ENCODE peak calls at places on chromosomes 6 and 20, in four cellular contexts. B is left ventricle myocardium inferior, F is lower lobe of right lung, Z is Peyer's patch. Q is an unnamed sample.

GRCh38 chr6:97705568-97705967 is 422.6 kb upstream of the MMS22L start:
- DNase-seq in F (no peak), B (no peak), Z (no peak), Q (no peak)

GRCh38 chr20:1107176-1107575 is 11.2 kb upstream of the PSMF1 start:
- DNase-seq in F (no peak), B (no peak), Z (no peak), Q (no peak)

GRCh38 chr6:149414009-149414408 is 13.9 kb downstream of the SUMO4 start:
- DNase-seq in Z (no peak), B (no peak), F (no peak), Q (no peak)

GRCh38 chr20:47574616-47575401 is 73.1 kb downstream of the NCOA3 start:
- DNase-seq in F (no peak), Z (no peak), B (no peak), Q (no peak)

GRCh38 chr6:81557811-81558210 is 194.7 kb downstream of the TENT5A start:
- DNase-seq in B (no peak), F (no peak), Z (no peak), Q (no peak)

GRCh38 chr6:27592481-27593199 is 119.7 kb upstream of the ZNF184 start:
- DNase-seq in B (no peak), F (no peak), Z (no peak), Q (no peak)

GRCh38 chr6:155077331-155077730 is 82.2 kb downstream of the TIAM2 start:
- DNase-seq in B (no peak), Z (no peak), F (no peak), Q (no peak)

GRCh38 chr20:13119583-13119982 is 101.5 kb upstream of the ISM1 start:
- DNase-seq in Z (no peak), B (no peak), F (no peak), Q (no peak)

GRCh38 chr6:20205722-20206154 is 6.5 kb downstream of the MBOAT1 start:
- DNase-seq in Z (no peak), B (no peak), F (no peak), Q (no peak)

GRCh38 chr6:92026878-92027277 is 1392.5 kb downstream of the EPHA7 start:
- DNase-seq in F (no peak), Z (no peak), B (no peak), Q (no peak)

GRCh38 chr6:159982726-159983506 is 14.0 kb downstream of the IGF2R start:
- DNase-seq in B (no peak), Z (no peak), F (no peak), Q (no peak)

GRCh38 chr6:107657755-107658461 is 166.2 kb downstream of the SCML4 start:
- DNase-seq in B (peak), F (peak), Z (no peak), Q (no peak)

GRCh38 chr20:59221881-59222238 is 58.2 kb downstream of the ZNF831 start:
- DNase-seq in B (no peak), F (no peak), Z (no peak), Q (no peak)

GRCh38 chr20:19688031-19688806 is 69.8 kb upstream of the RIN2 start:
- DNase-seq in Z (peak), B (peak), F (peak), Q (no peak)

GRCh38 chr6:71364910-71365542 is 76.4 kb downstream of the OGFRL1 start:
- DNase-seq in B (no peak), Z (no peak), F (no peak), Q (no peak)

GRCh38 chr6:1552296-1552761 is 57.4 kb upstream of the FOXC1 start:
- DNase-seq in B (no peak), Z (no peak), F (no peak), Q (no peak)

GRCh38 chr6:129525055-129525454 is 184.9 kb downstream of the ARHGAP18 start:
- DNase-seq in B (no peak), F (no peak), Z (no peak), Q (no peak)

GRCh38 chr20:10618611-10619245 is 55.1 kb downstream of the JAG1 start:
- DNase-seq in F (no peak), Z (no peak), B (no peak), Q (no peak)

GRCh38 chr6:87391334-87391733 is 16.4 kb upstream of the CFAP206 start:
- DNase-seq in Z (no peak), F (no peak), B (no peak), Q (no peak)

DNA sequence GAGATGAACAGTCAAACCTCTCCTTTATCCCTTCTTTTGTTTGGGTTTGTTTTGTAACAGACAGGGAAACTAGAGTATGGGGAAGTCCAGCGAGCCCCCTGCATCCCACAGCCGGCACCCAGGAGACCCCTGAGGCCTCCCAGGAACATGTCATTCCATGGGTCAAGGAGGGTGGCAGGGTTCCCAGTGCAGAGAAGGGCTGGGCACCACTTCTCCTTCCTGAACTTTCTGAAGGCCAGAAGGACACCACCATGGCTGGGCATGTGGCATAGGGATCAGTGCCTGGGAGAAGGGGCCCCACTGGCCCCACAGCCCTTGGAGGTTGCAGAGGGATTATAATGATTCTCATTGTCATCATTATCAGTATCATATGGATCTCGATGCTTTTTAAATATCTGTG is 13.9 kb upstream of the CST7 start:
- DNase-seq in F (peak), Z (no peak), B (no peak), Q (no peak)
- TF ChIP-seq CTCF in F (no peak), Z (no peak), B (no peak), Q (no peak)

GRCh38 chr20:31517373-31517772 is 3.1 kb downstream of the HM13 start:
- DNase-seq in B (peak), F (no peak), Z (no peak), Q (no peak)
- TF ChIP-seq CTCF in B (no peak), F (peak), Z (no peak), Q (no peak)

DNA sequence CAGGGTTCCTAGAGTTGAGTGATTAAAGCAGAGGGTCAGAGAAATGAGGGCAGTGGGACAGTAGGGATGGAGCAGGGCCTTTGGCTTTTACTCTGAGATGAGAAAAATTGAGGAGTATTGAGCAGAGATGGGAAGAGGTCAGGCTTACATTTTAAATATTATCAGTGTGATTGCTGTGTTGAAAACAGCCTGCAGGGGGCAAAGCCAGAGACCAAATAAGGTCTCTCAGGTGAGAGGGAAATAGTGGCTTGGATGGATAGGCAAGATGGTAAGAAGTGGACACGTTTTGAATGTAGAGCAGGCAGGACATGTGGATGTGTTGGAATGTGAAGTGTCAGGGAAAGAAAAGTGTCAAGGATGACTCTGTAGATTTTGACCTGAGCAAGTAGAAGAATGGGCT is 105.0 kb upstream of the MAP3K7 start:
- DNase-seq in B (no peak), F (no peak), Z (no peak), Q (no peak)
- TF ChIP-seq CTCF in B (no peak), F (no peak), Z (peak), Q (no peak)

GRCh38 chr6:113320653-113321052 is 536.5 kb upstream of the MARCKS start:
- DNase-seq in B (no peak), F (no peak), Z (no peak), Q (no peak)
- TF ChIP-seq CTCF in B (no peak), F (no peak), Z (no peak), Q (no peak)

DNA sequence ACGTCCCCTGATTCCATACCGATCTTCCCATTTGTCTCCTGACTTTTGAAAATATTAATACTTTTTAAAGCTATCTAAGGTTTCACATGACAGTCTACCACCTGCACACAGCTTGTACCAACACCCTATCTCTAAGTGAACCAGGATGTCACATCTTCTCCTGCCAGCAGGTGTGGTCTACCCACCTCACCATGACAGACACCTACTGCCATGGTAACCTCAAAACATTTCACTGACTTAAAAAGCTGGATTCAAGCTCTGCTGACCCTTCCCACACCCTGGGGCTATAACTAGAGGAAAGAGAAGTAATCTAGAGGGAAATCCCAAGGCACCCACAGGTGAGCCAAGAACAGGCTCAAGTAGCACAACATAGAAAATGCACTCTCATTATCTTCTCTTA is 1.2 kb downstream of the SLC17A3 start:
- DNase-seq in B (no peak), Z (no peak), F (no peak), Q (no peak)
- TF ChIP-seq CTCF in B (no peak), Z (no peak), F (no peak), Q (no peak)

GRCh38 chr6:143443096-143443495 is 7.4 kb downstream of the ADAT2 start:
- DNase-seq in B (no peak), F (no peak), Z (no peak), Q (no peak)
- TF ChIP-seq CTCF in B (no peak), F (no peak), Z (no peak), Q (no peak)

GRCh38 chr20:4233520-4233919 is 218.2 kb upstream of the RNF24 start:
- DNase-seq in F (no peak), Z (no peak), B (no peak), Q (no peak)
- TF ChIP-seq CTCF in F (no peak), Z (no peak), B (no peak), Q (no peak)

GRCh38 chr6:99520855-99521556 is 5.8 kb upstream of the USP45 start:
- DNase-seq in Z (peak), F (peak), B (peak), Q (peak)
- TF ChIP-seq CTCF in Z (peak), F (peak), B (peak), Q (peak)